ENCODE peak calls at places on chromosomes 6 and 20, in eight cellular contexts. Q, G, F, K, B, Y, D and E are unnamed samples.
A peak's percentile ranks its signal among the peaks of the same experiment; 100 is the strongest.

GRCh38 chr6:40720375-40720748 is 133.2 kb upstream of the LRFN2 start:
- DNase-seq in Q (peak; percentile 50), G (no peak), F (no peak), K (no peak), B (no peak), Y (no peak), D (no peak), E (no peak)

GRCh38 chr6:11608600-11609323 is 71.2 kb downstream of the TMEM170B start:
- DNase-seq in Q (no peak), G (no peak), F (no peak), K (no peak), B (no peak), Y (no peak), D (no peak), E (no peak)

GRCh38 chr20:38863024-38863851 is 57.7 kb downstream of the PPP1R16B start:
- DNase-seq in Q (no peak), G (peak; percentile 62), F (no peak), K (no peak), B (no peak), Y (no peak), D (peak; percentile 45), E (peak; percentile 62)

GRCh38 chr20:47547034-47547387 is 45.3 kb downstream of the NCOA3 start:
- DNase-seq in Q (no peak), G (no peak), F (no peak), K (no peak), B (no peak), Y (no peak), D (no peak), E (no peak)

GRCh38 chr6:14192186-14192788 is 74.7 kb downstream of the CD83 start:
- DNase-seq in Q (no peak), G (no peak), F (no peak), K (no peak), B (no peak), Y (no peak), D (no peak), E (no peak)

GRCh38 chr6:17281497-17282481 is 628 bp downstream of the RBM24 start:
- DNase-seq in Q (peak; percentile 69), G (no peak), F (peak; percentile 62), K (no peak), B (peak; percentile 15), Y (no peak), D (peak; percentile 76), E (no peak)

GRCh38 chr6:159170999-159171712 is 2.0 kb downstream of the FNDC1 start:
- DNase-seq in Q (no peak), G (no peak), F (peak; percentile 70), K (no peak), B (no peak), Y (no peak), D (no peak), E (no peak)

GRCh38 chr6:79946242-79946641 is 1.1 kb downstream of the ELOVL4 start:
- DNase-seq in Q (peak; percentile 73), G (peak; percentile 27), F (no peak), K (no peak), B (no peak), Y (no peak), D (no peak), E (no peak)

GRCh38 chr6:7726416-7727149 is 684 bp downstream of the BMP6 start:
- DNase-seq in Q (peak; percentile 50), G (no peak), F (peak; percentile 44), K (no peak), B (peak; percentile 20), Y (no peak), D (no peak), E (no peak)

GRCh38 chr20:64032706-64033624 is 3.0 kb upstream of the C20orf204 start:
- DNase-seq in Q (no peak), G (no peak), F (no peak), K (no peak), B (no peak), Y (no peak), D (no peak), E (no peak)

GRCh38 chr6:131923356-131923755 is 27.8 kb downstream of the CCN2 start:
- DNase-seq in Q (peak; percentile 85), G (no peak), F (peak; percentile 42), K (no peak), B (peak; percentile 62), Y (no peak), D (no peak), E (no peak)

GRCh38 chr20:38146628-38147027 is 18.4 kb downstream of the TGM2 start:
- DNase-seq in Q (no peak), G (no peak), F (no peak), K (no peak), B (no peak), Y (no peak), D (no peak), E (no peak)

GRCh38 chr6:5191222-5191621 is 69.5 kb downstream of the LYRM4 start:
- DNase-seq in Q (no peak), G (no peak), F (no peak), K (no peak), B (no peak), Y (no peak), D (no peak), E (no peak)

DNA sequence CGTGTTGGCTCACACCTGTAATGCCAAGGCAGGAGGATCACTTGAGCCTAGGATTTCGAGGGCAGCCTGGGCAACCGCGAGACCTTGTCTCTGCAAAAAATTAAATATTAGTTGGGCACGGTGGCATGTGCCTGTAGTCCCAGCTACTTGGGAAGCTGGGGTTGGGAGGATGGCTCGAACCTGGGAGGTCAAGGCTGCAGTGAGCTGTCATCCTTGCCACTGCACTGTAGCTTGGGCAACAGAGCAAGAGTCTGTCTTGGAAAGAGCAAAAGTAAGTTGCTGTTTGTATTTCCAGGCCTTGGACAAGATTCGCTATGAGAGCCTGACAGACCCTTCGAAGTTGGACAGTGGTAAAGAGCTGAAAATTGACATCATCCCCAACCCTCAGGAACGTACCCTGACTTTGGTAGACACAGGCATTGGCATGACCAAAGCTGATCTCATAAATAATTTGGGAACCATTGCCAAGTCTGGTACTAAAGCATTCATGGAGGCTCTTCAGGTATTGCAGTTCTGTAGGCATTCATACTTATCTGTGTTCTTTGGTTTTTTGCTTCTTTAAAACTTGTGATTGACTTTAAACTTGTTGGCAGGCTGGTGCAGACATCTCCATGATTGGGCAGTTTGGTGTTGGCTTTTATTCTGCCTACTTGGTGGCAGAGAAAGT is 2.3 kb downstream of the HSP90AB1 start:
- DNase-seq in Q (no peak), G (no peak), F (no peak), K (no peak), B (no peak), Y (no peak), D (no peak), E (no peak)
- H3K27ac ChIP-seq in Q (no peak overlapping the region), G (no peak overlapping the region), F (no peak overlapping the region), K (no peak overlapping the region), B (peak overlapping the region; percentile 99), Y (peak overlapping the region; percentile 100), D (no peak overlapping the region), E (peak overlapping the region; percentile 3)

GRCh38 chr6:155406801-155407200 is 48.8 kb downstream of the NOX3 start:
- DNase-seq in Q (peak; percentile 27), G (no peak), F (no peak), K (no peak), B (no peak), Y (no peak), D (no peak), E (no peak)

GRCh38 chr6:155412335-155412734 is 43.3 kb downstream of the NOX3 start:
- DNase-seq in Q (no peak), G (no peak), F (no peak), K (no peak), B (no peak), Y (no peak), D (no peak), E (no peak)

GRCh38 chr6:155404937-155405336 is 50.7 kb downstream of the NOX3 start:
- DNase-seq in Q (no peak), G (no peak), F (no peak), K (no peak), B (no peak), Y (no peak), D (no peak), E (no peak)

GRCh38 chr6:155408231-155408630 is 47.4 kb downstream of the NOX3 start:
- DNase-seq in Q (no peak), G (no peak), F (no peak), K (no peak), B (no peak), Y (no peak), D (no peak), E (no peak)

GRCh38 chr6:155408981-155409380 is 46.7 kb downstream of the NOX3 start:
- DNase-seq in Q (peak; percentile 15), G (no peak), F (no peak), K (no peak), B (no peak), Y (no peak), D (no peak), E (no peak)
- H3K4me3 ChIP-seq in Q (no peak overlapping the region), G (no peak overlapping the region), F (no peak overlapping the region), K (no peak overlapping the region), B (no peak overlapping the region), Y (no peak overlapping the region), D (no peak overlapping the region), E (no peak overlapping the region)

GRCh38 chr20:50671626-50672025 is 19.7 kb downstream of the RIPOR3 start:
- DNase-seq in Q (no peak), G (no peak), F (no peak), K (no peak), B (no peak), Y (no peak), D (no peak), E (no peak)

GRCh38 chr20:50670126-50670862 is 21.0 kb downstream of the RIPOR3 start:
- DNase-seq in Q (no peak), G (no peak), F (no peak), K (no peak), B (peak; percentile 68), Y (no peak), D (no peak), E (no peak)

GRCh38 chr20:50668326-50668725 is 23.0 kb downstream of the RIPOR3 start:
- DNase-seq in Q (no peak), G (no peak), F (no peak), K (no peak), B (no peak), Y (no peak), D (no peak), E (no peak)

GRCh38 chr20:50666709-50667310 is 24.5 kb downstream of the RIPOR3 start:
- DNase-seq in Q (no peak), G (no peak), F (no peak), K (no peak), B (no peak), Y (no peak), D (no peak), E (no peak)

DNA sequence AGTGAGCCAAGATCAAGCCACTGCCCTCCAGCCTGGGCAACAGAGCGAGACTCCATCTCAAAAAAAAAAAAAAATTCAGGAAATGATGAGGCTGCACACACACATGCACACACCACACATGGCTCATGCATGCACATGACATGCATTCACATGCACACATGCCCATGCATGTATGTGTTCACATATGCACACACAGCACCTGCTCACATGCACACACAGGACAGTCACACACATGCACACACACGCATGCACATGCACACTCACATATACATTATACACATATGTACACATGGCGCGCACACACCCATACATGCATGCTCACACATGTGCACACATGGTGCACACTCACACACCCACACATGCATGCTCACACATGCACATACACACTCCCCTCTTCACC is 22.5 kb downstream of the RIPOR3 start:
- DNase-seq in Q (no peak), G (no peak), F (no peak), K (no peak), B (no peak), Y (no peak), D (no peak), E (no peak)
- H3K27ac ChIP-seq in Q (no peak overlapping the region), G (no peak overlapping the region), F (no peak overlapping the region), K (no peak overlapping the region), B (no peak overlapping the region), Y (no peak overlapping the region), D (no peak overlapping the region), E (no peak overlapping the region)

GRCh38 chr6:125904871-125905270 is 51.7 kb upstream of the HINT3 start:
- DNase-seq in Q (no peak), G (no peak), F (no peak), K (no peak), B (no peak), Y (no peak), D (no peak), E (peak; percentile 37)

GRCh38 chr6:125899726-125900182 is 56.8 kb upstream of the HINT3 start:
- DNase-seq in Q (peak; percentile 46), G (no peak), F (no peak), K (no peak), B (peak; percentile 21), Y (no peak), D (no peak), E (no peak)
- H3K4me3 ChIP-seq in Q (no peak overlapping the region), G (no peak overlapping the region), F (no peak overlapping the region), K (no peak overlapping the region), B (no peak overlapping the region), Y (no peak overlapping the region), D (no peak overlapping the region), E (no peak overlapping the region)